ENCODE peak calls at places on chromosomes 11 and 22, in six cellular contexts. E, X, O, N, R and D are unnamed samples.
A peak's percentile ranks its signal among the peaks of the same experiment; 100 is the strongest.

GRCh38 chr11:114150671-114151070 is 91.2 kb downstream of the ZBTB16 start:
- DNase-seq in E (no peak), X (no peak), O (no peak), N (no peak), R (no peak), D (no peak)

GRCh38 chr11:32297629-32298028 is 137.7 kb downstream of the WT1 start:
- DNase-seq in E (no peak), X (no peak), O (no peak), N (peak; percentile 58), R (peak; percentile 41), D (no peak)

GRCh38 chr11:72150882-72151281 is 15.4 kb downstream of the FOLR3 start:
- DNase-seq in E (no peak), X (no peak), O (no peak), N (no peak), R (no peak), D (no peak)

GRCh38 chr11:114110948-114111347 is 51.4 kb downstream of the ZBTB16 start:
- DNase-seq in E (no peak), X (no peak), O (no peak), N (no peak), R (no peak), D (no peak)

GRCh38 chr11:22666700-22667439 is 459 bp downstream of the GAS2 start:
- DNase-seq in E (no peak), X (no peak), O (no peak), N (peak; percentile 88), R (no peak), D (no peak)

GRCh38 chr22:28899199-28899853 is 16.0 kb downstream of the ZNRF3 start:
- DNase-seq in E (no peak), X (no peak), O (no peak), N (no peak), R (no peak), D (no peak)

GRCh38 chr11:118883368-118884071 is at the start of gene CXCR5:
- DNase-seq in E (no peak), X (no peak), O (no peak), N (no peak), R (no peak), D (no peak)

GRCh38 chr11:113014731-113015455 is 53.7 kb downstream of the NCAM1 start:
- DNase-seq in E (no peak), X (no peak), O (no peak), N (no peak), R (no peak), D (no peak)

GRCh38 chr11:133829566-133829965 is 15.7 kb downstream of the SPATA19 start:
- DNase-seq in E (no peak), X (no peak), O (no peak), N (no peak), R (no peak), D (no peak)

GRCh38 chr22:49598338-49598737 is 229.3 kb downstream of the BRD1 start:
- DNase-seq in E (no peak), X (no peak), O (no peak), N (no peak), R (no peak), D (no peak)

GRCh38 chr11:34609850-34610249 is 11.0 kb upstream of the EHF start:
- DNase-seq in E (no peak), X (no peak), O (no peak), N (no peak), R (no peak), D (no peak)

GRCh38 chr11:102940714-102941588 is 14.6 kb downstream of the MMP13 start:
- DNase-seq in E (no peak), X (no peak), O (no peak), N (peak; percentile 57), R (peak; percentile 77), D (peak; percentile 15)

GRCh38 chr11:67507242-67507890 is 596 bp downstream of the CDK2AP2 start:
- DNase-seq in E (no peak), X (no peak), O (no peak), N (no peak), R (peak; percentile 77), D (peak; percentile 3)

GRCh38 chr11:1640076-1640946 is 10.7 kb downstream of the KRTAP5-5 start:
- DNase-seq in E (no peak), X (no peak), O (no peak), N (peak; percentile 62), R (peak; percentile 24), D (peak; percentile 31)

GRCh38 chr11:65291613-65292012 is 23.1 kb upstream of the CDC42EP2 start:
- DNase-seq in E (no peak), X (no peak), O (no peak), N (no peak), R (peak; percentile 82), D (no peak)

GRCh38 chr11:129695543-129696308 is 119.9 kb upstream of the TMEM45B start:
- DNase-seq in E (peak; percentile 14), X (no peak), O (peak; percentile 28), N (peak; percentile 91), R (peak; percentile 25), D (no peak)

GRCh38 chr11:32830413-32830738 is 649 bp downstream of the PRRG4 start:
- DNase-seq in E (no peak), X (no peak), O (no peak), N (no peak), R (peak; percentile 16), D (no peak)

GRCh38 chr11:8870461-8871282 is 40.3 kb upstream of the AKIP1 start:
- DNase-seq in E (no peak), X (no peak), O (no peak), N (peak; percentile 84), R (peak; percentile 68), D (peak; percentile 35)

GRCh38 chr11:123594188-123594901 is 60.1 kb downstream of the SCN3B start:
- DNase-seq in E (no peak), X (no peak), O (no peak), N (no peak), R (peak; percentile 36), D (no peak)

GRCh38 chr11:42225664-42226063 is 766.2 kb upstream of the LRRC4C start:
- DNase-seq in E (no peak), X (no peak), O (no peak), N (no peak), R (no peak), D (no peak)

GRCh38 chr11:199004-199581 is 6.2 kb downstream of the SCGB1C1 start:
- DNase-seq in E (no peak), X (no peak), O (no peak), N (no peak), R (no peak), D (no peak)

GRCh38 chr11:1300569-1301187 is 8.8 kb downstream of the TOLLIP start:
- DNase-seq in E (no peak), X (no peak), O (no peak), N (no peak), R (no peak), D (no peak)

GRCh38 chr11:91776660-91777059 is 448.0 kb upstream of the FAT3 start:
- DNase-seq in E (no peak), X (no peak), O (no peak), N (no peak), R (no peak), D (no peak)

GRCh38 chr22:24763872-24764485 is 10.5 kb downstream of the PIWIL3 start:
- DNase-seq in E (no peak), X (no peak), O (no peak), N (no peak), R (no peak), D (no peak)

GRCh38 chr11:70860855-70861254 is 391.5 kb downstream of the SHANK2 start:
- DNase-seq in E (no peak), X (no peak), O (no peak), N (no peak), R (no peak), D (no peak)

GRCh38 chr11:25981998-25982397 is 349.9 kb upstream of the ANO3 start:
- DNase-seq in E (no peak), X (no peak), O (no peak), N (peak; percentile 51), R (peak; percentile 43), D (no peak)

GRCh38 chr11:54944211-54944610 is 237.6 kb downstream of the OR4A5 start:
- DNase-seq in E (no peak), X (no peak), O (no peak), N (no peak), R (no peak), D (no peak)